ENCODE peak calls at places on chromosomes 2 and 18, in five cellular contexts. One of them, this sample, is unnamed.

GRCh38 chr18:13301691-13302469 is 83.3 kb downstream of the LDLRAD4 start:
- DNase-seq in CD4-positive, CD25-positive, alpha-beta regulatory T cell: no peak
- DNase-seq in fibroblast of mammary gland: no peak
- DNase-seq in gastrocnemius medialis: no peak
- DNase-seq in mesendoderm: no peak
- DNase-seq in this sample: no peak

GRCh38 chr2:49686291-49686690 is 532.0 kb upstream of the FSHR start:
- DNase-seq in CD4-positive, CD25-positive, alpha-beta regulatory T cell: no peak
- DNase-seq in fibroblast of mammary gland: no peak
- DNase-seq in gastrocnemius medialis: no peak
- DNase-seq in mesendoderm: peak; percentile 40
- DNase-seq in this sample: no peak

GRCh38 chr18:77807650-77808049 is 558.0 kb downstream of the GALR1 start:
- DNase-seq in CD4-positive, CD25-positive, alpha-beta regulatory T cell: no peak
- DNase-seq in fibroblast of mammary gland: no peak
- DNase-seq in gastrocnemius medialis: no peak
- DNase-seq in mesendoderm: no peak
- DNase-seq in this sample: no peak

GRCh38 chr2:16050261-16051045 is 110.1 kb downstream of the MYCN start:
- DNase-seq in CD4-positive, CD25-positive, alpha-beta regulatory T cell: no peak
- DNase-seq in fibroblast of mammary gland: no peak
- DNase-seq in gastrocnemius medialis: no peak
- DNase-seq in mesendoderm: no peak
- DNase-seq in this sample: no peak

GRCh38 chr2:31234690-31235503 is 945 bp downstream of the EHD3 start:
- DNase-seq in CD4-positive, CD25-positive, alpha-beta regulatory T cell: peak; percentile 5
- DNase-seq in fibroblast of mammary gland: no peak
- DNase-seq in gastrocnemius medialis: no peak
- DNase-seq in mesendoderm: no peak
- DNase-seq in this sample: peak; percentile 50

GRCh38 chr2:44100351-44100750 is 68.3 kb upstream of the PPM1B start:
- DNase-seq in CD4-positive, CD25-positive, alpha-beta regulatory T cell: no peak
- DNase-seq in fibroblast of mammary gland: peak; percentile 99
- DNase-seq in gastrocnemius medialis: peak; percentile 81
- DNase-seq in mesendoderm: no peak
- DNase-seq in this sample: peak; percentile 75

GRCh38 chr2:209593930-209594329 is 170.1 kb downstream of the MAP2 start:
- DNase-seq in CD4-positive, CD25-positive, alpha-beta regulatory T cell: no peak
- DNase-seq in fibroblast of mammary gland: no peak
- DNase-seq in gastrocnemius medialis: no peak
- DNase-seq in mesendoderm: no peak
- DNase-seq in this sample: no peak

GRCh38 chr2:159249955-159250723 is 36.4 kb downstream of the WDSUB1 start:
- DNase-seq in CD4-positive, CD25-positive, alpha-beta regulatory T cell: no peak
- DNase-seq in fibroblast of mammary gland: peak; percentile 89
- DNase-seq in gastrocnemius medialis: peak; percentile 65
- DNase-seq in mesendoderm: no peak
- DNase-seq in this sample: peak; percentile 91

GRCh38 chr2:164821338-164821737 is 20.3 kb downstream of the COBLL1 start:
- DNase-seq in CD4-positive, CD25-positive, alpha-beta regulatory T cell: no peak
- DNase-seq in fibroblast of mammary gland: no peak
- DNase-seq in gastrocnemius medialis: no peak
- DNase-seq in mesendoderm: no peak
- DNase-seq in this sample: no peak

GRCh38 chr2:159084395-159085370 is 116.2 kb downstream of the TANC1 start:
- DNase-seq in CD4-positive, CD25-positive, alpha-beta regulatory T cell: no peak
- DNase-seq in fibroblast of mammary gland: peak; percentile 85
- DNase-seq in gastrocnemius medialis: no peak
- DNase-seq in mesendoderm: no peak
- DNase-seq in this sample: no peak

DNA sequence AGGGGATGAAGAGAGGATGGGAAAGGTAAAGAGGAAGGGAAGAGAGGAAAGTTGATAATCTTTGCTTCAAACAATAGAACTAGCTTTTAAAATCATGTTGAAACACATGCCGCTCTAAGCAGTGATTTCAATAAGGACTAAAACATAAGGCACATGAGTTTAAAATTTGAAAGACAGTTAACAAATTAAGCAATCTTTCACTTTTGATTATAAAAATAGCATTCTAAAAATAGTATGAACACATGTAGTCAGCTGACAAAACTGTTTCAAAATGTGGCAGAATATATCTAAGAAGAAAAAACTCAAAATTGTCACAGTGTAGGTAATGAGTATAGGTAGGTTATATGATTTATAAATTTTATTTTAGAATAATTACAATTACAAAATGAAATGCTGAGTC is 25.3 kb downstream of the PSME4 start:
- DNase-seq in CD4-positive, CD25-positive, alpha-beta regulatory T cell: no peak
- DNase-seq in fibroblast of mammary gland: no peak
- DNase-seq in gastrocnemius medialis: no peak
- DNase-seq in mesendoderm: no peak
- DNase-seq in this sample: no peak
- H3K4me3 ChIP-seq in CD4-positive, CD25-positive, alpha-beta regulatory T cell: no peak overlapping the region
- H3K4me3 ChIP-seq in fibroblast of mammary gland: no peak overlapping the region
- H3K4me3 ChIP-seq in gastrocnemius medialis: no peak overlapping the region
- H3K4me3 ChIP-seq in mesendoderm: no peak overlapping the region
- H3K4me3 ChIP-seq in this sample: no peak overlapping the region

GRCh38 chr2:27123302-27124150 is at the start of gene ABHD1:
- DNase-seq in CD4-positive, CD25-positive, alpha-beta regulatory T cell: peak; percentile 60
- DNase-seq in fibroblast of mammary gland: no peak
- DNase-seq in gastrocnemius medialis: peak; percentile 57
- DNase-seq in mesendoderm: no peak
- DNase-seq in this sample: peak; percentile 95
- H3K4me3 ChIP-seq in CD4-positive, CD25-positive, alpha-beta regulatory T cell: peak within 1 kb of the TSS; percentile 91
- H3K4me3 ChIP-seq in fibroblast of mammary gland: peak within 1 kb of the TSS; percentile 57
- H3K4me3 ChIP-seq in gastrocnemius medialis: peak within 1 kb of the TSS; percentile 74
- H3K4me3 ChIP-seq in mesendoderm: peak within 1 kb of the TSS; percentile 27
- H3K4me3 ChIP-seq in this sample: peak within 1 kb of the TSS; percentile 73

GRCh38 chr2:17057109-17058017 is 391.7 kb upstream of the CYRIA start:
- DNase-seq in CD4-positive, CD25-positive, alpha-beta regulatory T cell: no peak
- DNase-seq in fibroblast of mammary gland: no peak
- DNase-seq in gastrocnemius medialis: no peak
- DNase-seq in mesendoderm: no peak
- DNase-seq in this sample: no peak

GRCh38 chr2:17058772-17059402 is 393.3 kb upstream of the CYRIA start:
- DNase-seq in CD4-positive, CD25-positive, alpha-beta regulatory T cell: no peak
- DNase-seq in fibroblast of mammary gland: no peak
- DNase-seq in gastrocnemius medialis: no peak
- DNase-seq in mesendoderm: peak; percentile 89
- DNase-seq in this sample: no peak

GRCh38 chr2:17056236-17056635 is 390.6 kb upstream of the CYRIA start:
- DNase-seq in CD4-positive, CD25-positive, alpha-beta regulatory T cell: no peak
- DNase-seq in fibroblast of mammary gland: no peak
- DNase-seq in gastrocnemius medialis: no peak
- DNase-seq in mesendoderm: no peak
- DNase-seq in this sample: no peak

GRCh38 chr2:17059452-17059851 is 393.8 kb upstream of the CYRIA start:
- DNase-seq in CD4-positive, CD25-positive, alpha-beta regulatory T cell: no peak
- DNase-seq in fibroblast of mammary gland: no peak
- DNase-seq in gastrocnemius medialis: no peak
- DNase-seq in mesendoderm: no peak
- DNase-seq in this sample: no peak
- H3K4me3 ChIP-seq in CD4-positive, CD25-positive, alpha-beta regulatory T cell: no peak overlapping the region
- H3K4me3 ChIP-seq in fibroblast of mammary gland: no peak overlapping the region
- H3K4me3 ChIP-seq in gastrocnemius medialis: no peak overlapping the region
- H3K4me3 ChIP-seq in mesendoderm: no peak overlapping the region
- H3K4me3 ChIP-seq in this sample: no peak overlapping the region

GRCh38 chr18:75395137-75395536 is 32.4 kb downstream of the SMIM21 start:
- DNase-seq in CD4-positive, CD25-positive, alpha-beta regulatory T cell: no peak
- DNase-seq in fibroblast of mammary gland: no peak
- DNase-seq in gastrocnemius medialis: no peak
- DNase-seq in mesendoderm: peak; percentile 12
- DNase-seq in this sample: no peak

GRCh38 chr18:75393721-75394120 is 33.8 kb downstream of the SMIM21 start:
- DNase-seq in CD4-positive, CD25-positive, alpha-beta regulatory T cell: no peak
- DNase-seq in fibroblast of mammary gland: peak; percentile 40
- DNase-seq in gastrocnemius medialis: no peak
- DNase-seq in mesendoderm: no peak
- DNase-seq in this sample: no peak

GRCh38 chr18:75391275-75392115 is 36.0 kb downstream of the SMIM21 start:
- DNase-seq in CD4-positive, CD25-positive, alpha-beta regulatory T cell: no peak
- DNase-seq in fibroblast of mammary gland: no peak
- DNase-seq in gastrocnemius medialis: no peak
- DNase-seq in mesendoderm: no peak
- DNase-seq in this sample: no peak

GRCh38 chr18:75390854-75391253 is 36.6 kb downstream of the SMIM21 start:
- DNase-seq in CD4-positive, CD25-positive, alpha-beta regulatory T cell: no peak
- DNase-seq in fibroblast of mammary gland: no peak
- DNase-seq in gastrocnemius medialis: no peak
- DNase-seq in mesendoderm: no peak
- DNase-seq in this sample: no peak
- H3K4me3 ChIP-seq in CD4-positive, CD25-positive, alpha-beta regulatory T cell: no peak overlapping the region
- H3K4me3 ChIP-seq in fibroblast of mammary gland: no peak overlapping the region
- H3K4me3 ChIP-seq in gastrocnemius medialis: no peak overlapping the region
- H3K4me3 ChIP-seq in mesendoderm: no peak overlapping the region
- H3K4me3 ChIP-seq in this sample: no peak overlapping the region

GRCh38 chr2:144437636-144438035 is 82.3 kb downstream of the ZEB2 start:
- DNase-seq in CD4-positive, CD25-positive, alpha-beta regulatory T cell: no peak
- DNase-seq in fibroblast of mammary gland: no peak
- DNase-seq in gastrocnemius medialis: no peak
- DNase-seq in mesendoderm: no peak
- DNase-seq in this sample: peak; percentile 10
- H3K4me3 ChIP-seq in CD4-positive, CD25-positive, alpha-beta regulatory T cell: no peak overlapping the region
- H3K4me3 ChIP-seq in fibroblast of mammary gland: no peak overlapping the region
- H3K4me3 ChIP-seq in gastrocnemius medialis: no peak overlapping the region
- H3K4me3 ChIP-seq in mesendoderm: no peak overlapping the region
- H3K4me3 ChIP-seq in this sample: no peak overlapping the region

DNA sequence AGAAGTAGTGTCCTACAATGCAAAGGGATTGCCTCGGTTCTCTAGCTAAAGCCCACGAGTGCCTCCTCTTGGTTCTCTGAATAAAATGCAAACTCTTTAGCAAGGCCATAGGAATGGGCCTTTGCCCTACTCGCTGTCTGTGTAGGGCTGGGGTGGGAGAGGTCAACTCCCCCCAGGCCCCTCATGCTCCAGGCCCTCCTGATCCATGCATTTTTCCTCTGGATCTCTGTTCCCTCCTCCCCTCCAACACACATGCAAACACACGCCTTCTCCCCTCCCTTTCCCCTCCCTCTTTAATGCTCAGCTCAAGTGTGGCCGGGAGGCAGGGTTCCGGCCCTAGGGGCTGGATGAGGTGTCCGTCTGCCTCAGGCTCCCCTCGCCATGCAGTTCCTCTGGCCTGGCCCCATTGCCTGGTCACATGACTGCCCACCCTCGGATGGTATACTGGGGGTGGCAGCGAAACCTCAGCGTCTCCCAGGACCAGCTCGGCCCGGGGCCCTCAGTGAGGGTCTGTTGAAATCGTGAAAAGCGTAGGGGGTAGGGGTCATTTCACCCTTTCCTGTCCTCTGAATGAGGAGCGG is 14.9 kb upstream of the KLF11 start:
- DNase-seq in CD4-positive, CD25-positive, alpha-beta regulatory T cell: no peak
- DNase-seq in fibroblast of mammary gland: no peak
- DNase-seq in gastrocnemius medialis: no peak
- DNase-seq in mesendoderm: peak; percentile 64
- DNase-seq in this sample: peak; percentile 68
- H3K4me3 ChIP-seq in CD4-positive, CD25-positive, alpha-beta regulatory T cell: no peak overlapping the region
- H3K4me3 ChIP-seq in fibroblast of mammary gland: no peak overlapping the region
- H3K4me3 ChIP-seq in gastrocnemius medialis: no peak overlapping the region
- H3K4me3 ChIP-seq in mesendoderm: no peak overlapping the region
- H3K4me3 ChIP-seq in this sample: no peak overlapping the region

This sample was measured in osteoblast.